ENCODE peak calls at places on chromosomes 11 and 22, in nine cellular contexts. U, Y, B, P, X, H, L, A and O are unnamed samples.
A peak's percentile ranks its signal among the peaks of the same experiment; 100 is the strongest.

GRCh38 chr22:21755855-21756284 is 20.3 kb upstream of the YPEL1 start:
- DNase-seq in U (peak; percentile 55), Y (peak; percentile 90), B (no peak), P (peak; percentile 85), X (no peak), H (no peak), L (no peak), A (no peak), O (no peak)

GRCh38 chr11:28026634-28027290 is 81.2 kb downstream of the KIF18A start:
- DNase-seq in U (no peak), Y (no peak), B (no peak), P (no peak), X (no peak), H (no peak), L (no peak), A (no peak), O (no peak)

GRCh38 chr11:110525883-110526282 is 96.1 kb downstream of the FDX1 start:
- DNase-seq in U (no peak), Y (peak; percentile 72), B (no peak), P (peak; percentile 99), X (no peak), H (no peak), L (no peak), A (no peak), O (no peak)

GRCh38 chr11:68224606-68225005 is 11.5 kb upstream of the KMT5B start:
- DNase-seq in U (no peak), Y (no peak), B (no peak), P (no peak), X (no peak), H (no peak), L (no peak), A (no peak), O (no peak)

GRCh38 chr22:17705565-17706450 is 67.3 kb downstream of the BCL2L13 start:
- DNase-seq in U (no peak), Y (no peak), B (no peak), P (peak; percentile 55), X (no peak), H (no peak), L (no peak), A (no peak), O (no peak)

GRCh38 chr22:27460596-27461347 is 340.8 kb downstream of the MN1 start:
- DNase-seq in U (no peak), Y (peak; percentile 56), B (peak; percentile 58), P (no peak), X (no peak), H (peak; percentile 30), L (no peak), A (no peak), O (no peak)

GRCh38 chr11:14678350-14678749 is 34.7 kb downstream of the PDE3B start:
- DNase-seq in U (no peak), Y (no peak), B (no peak), P (no peak), X (no peak), H (no peak), L (no peak), A (no peak), O (no peak)

GRCh38 chr11:17719028-17719939 is at the start of gene MYOD1:
- DNase-seq in U (no peak), Y (peak; percentile 14), B (peak; percentile 51), P (no peak), X (no peak), H (no peak), L (no peak), A (peak; percentile 86), O (no peak)

GRCh38 chr22:50252081-50253045 is 1.3 kb upstream of the HDAC10 start:
- DNase-seq in U (peak; percentile 72), Y (peak; percentile 68), B (peak; percentile 75), P (peak; percentile 49), X (peak; percentile 67), H (peak; percentile 78), L (peak; percentile 90), A (peak; percentile 92), O (peak; percentile 77)
- H3K4me3 ChIP-seq in U (no peak overlapping the region), Y (no peak overlapping the region), B (no peak overlapping the region), P (no peak overlapping the region), X (no peak overlapping the region), H (no peak overlapping the region), L (peak overlapping the region; percentile 89), A (peak overlapping the region; percentile 86), O (no peak overlapping the region)

GRCh38 chr11:114058026-114058706 is 1.3 kb upstream of the ZBTB16 start:
- DNase-seq in U (no peak), Y (peak; percentile 74), B (peak; percentile 77), P (no peak), X (no peak), H (peak; percentile 21), L (peak; percentile 82), A (peak; percentile 78), O (no peak)

GRCh38 chr11:114057605-114058004 is 1.9 kb upstream of the ZBTB16 start:
- DNase-seq in U (no peak), Y (no peak), B (no peak), P (no peak), X (no peak), H (no peak), L (no peak), A (no peak), O (no peak)

GRCh38 chr11:114059984-114060401 is 482 bp downstream of the ZBTB16 start:
- DNase-seq in U (no peak), Y (peak; percentile 62), B (no peak), P (no peak), X (no peak), H (no peak), L (no peak), A (peak; percentile 69), O (no peak)

GRCh38 chr11:114059278-114059983 is at the start of gene ZBTB16:
- DNase-seq in U (no peak), Y (peak; percentile 83), B (peak; percentile 79), P (no peak), X (peak; percentile 38), H (peak; percentile 90), L (peak; percentile 95), A (peak; percentile 90), O (no peak)

DNA sequence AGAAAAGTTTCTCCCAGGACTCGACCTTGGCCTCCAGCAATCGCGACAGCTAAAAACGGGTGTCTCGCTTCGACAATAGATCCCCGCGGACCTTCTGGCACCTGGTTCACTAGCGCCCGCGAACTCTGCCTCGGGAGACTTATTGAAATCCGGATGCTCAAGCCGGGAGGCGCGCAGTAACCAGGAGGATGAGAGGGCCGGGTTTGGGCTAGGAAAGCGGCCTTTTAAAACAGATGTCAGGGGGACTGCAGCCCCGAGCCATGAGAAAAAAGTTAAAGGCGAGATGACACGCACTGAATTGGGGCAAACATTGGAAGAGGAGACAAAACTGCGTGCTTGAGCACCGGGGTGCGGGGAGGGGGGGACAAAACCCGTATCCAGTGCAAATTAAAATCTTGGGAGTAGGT is 637 bp upstream of the ZBTB16 start:
- DNase-seq in U (no peak), Y (peak; percentile 51), B (no peak), P (no peak), X (peak; percentile 7), H (peak; percentile 49), L (peak; percentile 71), A (peak; percentile 60), O (no peak)
- H3K4me3 ChIP-seq in U (no peak overlapping the region), Y (peak overlapping the region; percentile 88), B (no peak overlapping the region), P (peak overlapping the region; percentile 88), X (peak overlapping the region; percentile 46), H (peak overlapping the region; percentile 23), L (peak overlapping the region; percentile 95), A (peak overlapping the region; percentile 74), O (no peak overlapping the region)

GRCh38 chr11:47399860-47400812 is 8.3 kb upstream of the SLC39A13 start:
- DNase-seq in U (peak; percentile 59), Y (no peak), B (peak; percentile 76), P (no peak), X (peak; percentile 39), H (no peak), L (no peak), A (peak; percentile 78), O (no peak)

GRCh38 chr11:47403571-47403970 is 4.8 kb upstream of the SLC39A13 start:
- DNase-seq in U (no peak), Y (no peak), B (no peak), P (no peak), X (no peak), H (no peak), L (no peak), A (peak; percentile 38), O (no peak)

GRCh38 chr11:47403135-47403534 is 5.3 kb upstream of the SLC39A13 start:
- DNase-seq in U (no peak), Y (no peak), B (no peak), P (no peak), X (no peak), H (no peak), L (no peak), A (peak; percentile 42), O (no peak)

GRCh38 chr11:47398551-47398950 is 9.8 kb upstream of the SLC39A13 start:
- DNase-seq in U (no peak), Y (no peak), B (no peak), P (no peak), X (no peak), H (no peak), L (no peak), A (peak; percentile 65), O (no peak)

GRCh38 chr11:47400813-47401279 is 7.5 kb upstream of the SLC39A13 start:
- DNase-seq in U (peak; percentile 71), Y (no peak), B (peak; percentile 72), P (no peak), X (no peak), H (no peak), L (no peak), A (peak; percentile 67), O (no peak)
- H3K4me3 ChIP-seq in U (peak overlapping the region; percentile 58), Y (no peak overlapping the region), B (no peak overlapping the region), P (no peak overlapping the region), X (peak overlapping the region; percentile 65), H (no peak overlapping the region), L (peak overlapping the region; percentile 56), A (peak overlapping the region; percentile 63), O (no peak overlapping the region)

GRCh38 chr11:75431533-75432525 is 1.2 kb downstream of the KLHL35 start:
- DNase-seq in U (no peak), Y (no peak), B (peak; percentile 63), P (no peak), X (no peak), H (no peak), L (no peak), A (peak; percentile 80), O (no peak)

GRCh38 chr11:75428989-75429640 is 3.9 kb downstream of the KLHL35 start:
- DNase-seq in U (no peak), Y (no peak), B (no peak), P (no peak), X (no peak), H (no peak), L (peak; percentile 25), A (no peak), O (no peak)

GRCh38 chr11:75429902-75430691 is 2.9 kb downstream of the KLHL35 start:
- DNase-seq in U (peak; percentile 67), Y (peak; percentile 61), B (peak; percentile 79), P (peak; percentile 44), X (peak; percentile 68), H (peak; percentile 69), L (peak; percentile 90), A (peak; percentile 87), O (no peak)

GRCh38 chr11:75429641-75429901 is 3.4 kb downstream of the KLHL35 start:
- DNase-seq in U (no peak), Y (no peak), B (no peak), P (no peak), X (no peak), H (no peak), L (no peak), A (no peak), O (no peak)

DNA sequence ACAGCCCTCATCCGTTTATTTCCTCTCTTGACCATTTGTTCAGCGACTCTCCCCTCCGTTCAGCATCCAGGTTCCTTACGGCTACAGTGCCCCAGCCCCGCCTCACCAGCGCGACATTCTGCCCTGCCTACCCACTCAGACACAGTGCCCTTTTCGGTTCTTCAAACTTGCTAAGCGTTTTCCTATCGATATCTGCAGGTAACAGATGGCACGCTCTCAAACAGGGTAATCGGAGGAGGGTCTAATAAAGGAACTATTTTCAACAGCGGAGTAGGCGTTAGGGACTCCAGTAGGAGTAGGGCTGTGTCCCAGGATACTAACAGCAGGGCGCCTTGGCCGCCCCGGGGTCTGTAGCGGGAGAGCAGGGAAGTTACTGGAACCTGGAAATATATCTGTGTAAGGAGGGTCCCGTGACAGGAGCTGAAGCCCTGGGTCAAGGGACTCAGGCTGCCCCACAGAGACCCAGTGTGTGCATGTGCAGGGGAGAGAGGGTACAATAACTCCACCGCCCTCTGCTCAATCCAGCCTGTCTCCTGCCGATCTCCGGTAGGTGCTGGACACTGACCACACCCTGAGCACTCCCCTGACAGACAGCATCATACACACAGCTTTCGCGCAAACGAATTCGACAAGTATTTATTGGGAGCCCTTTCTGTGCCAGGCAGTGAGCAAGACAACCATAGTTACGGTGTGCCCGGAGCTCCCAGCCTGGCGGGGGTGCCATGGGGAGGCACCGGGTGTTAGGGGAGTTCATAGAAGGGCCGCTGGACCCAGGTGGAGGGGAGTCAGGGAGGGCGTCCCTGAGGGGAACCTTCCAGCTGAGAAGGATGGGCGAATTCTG is 2.1 kb downstream of the KLHL35 start:
- DNase-seq in U (no peak), Y (peak; percentile 13), B (no peak), P (no peak), X (no peak), H (no peak), L (no peak), A (no peak), O (no peak)
- H3K4me3 ChIP-seq in U (peak overlapping the region; percentile 26), Y (peak overlapping the region; percentile 32), B (no peak overlapping the region), P (peak overlapping the region; percentile 26), X (peak overlapping the region; percentile 54), H (no peak overlapping the region), L (peak overlapping the region; percentile 45), A (peak overlapping the region; percentile 68), O (peak overlapping the region; percentile 35)